ENCODE peak calls at places on chromosomes 3 and 15, in seven cellular contexts. U, H, R, O, N, T and Z are unnamed samples.

GRCh38 chr3:38314767-38315487 is 31.7 kb upstream of the XYLB start:
- DNase-seq in U (no peak), H (no peak), R (no peak), O (no peak), N (peak; percentile 8), T (no peak), Z (peak; percentile 8)

GRCh38 chr15:32867313-32867626 is 149.5 kb downstream of the GREM1 start:
- DNase-seq in U (no peak), H (peak; percentile 77), R (peak; percentile 78), O (no peak), N (no peak), T (peak; percentile 96), Z (peak; percentile 90)

GRCh38 chr15:93771429-93772020 is 459.8 kb upstream of the MCTP2 start:
- DNase-seq in U (no peak), H (no peak), R (no peak), O (no peak), N (no peak), T (no peak), Z (no peak)

GRCh38 chr15:57522148-57522547 is 69.6 kb upstream of the MYZAP start:
- DNase-seq in U (no peak), H (no peak), R (no peak), O (no peak), N (no peak), T (no peak), Z (no peak)

GRCh38 chr3:44906997-44907396 is 32.6 kb downstream of the TGM4 start:
- DNase-seq in U (no peak), H (no peak), R (no peak), O (no peak), N (no peak), T (peak; percentile 25), Z (peak; percentile 36)

GRCh38 chr3:101381809-101382208 is 61.4 kb upstream of the IMPG2 start:
- DNase-seq in U (no peak), H (peak; percentile 62), R (no peak), O (no peak), N (peak; percentile 76), T (peak; percentile 58), Z (peak; percentile 73)

GRCh38 chr15:26772588-26773484 is at the start of gene GABRB3:
- DNase-seq in U (peak; percentile 27), H (no peak), R (peak; percentile 47), O (peak; percentile 40), N (peak; percentile 88), T (no peak), Z (peak; percentile 1)

GRCh38 chr3:126084667-126085180 is 800 bp upstream of the SLC41A3 start:
- DNase-seq in U (no peak), H (no peak), R (no peak), O (no peak), N (no peak), T (no peak), Z (no peak)

GRCh38 chr3:119794971-119795612 is 13.2 kb downstream of the NR1I2 start:
- DNase-seq in U (no peak), H (peak; percentile 22), R (peak; percentile 76), O (no peak), N (peak; percentile 73), T (no peak), Z (peak; percentile 16)

GRCh38 chr3:162770556-162770955 is 1273.9 kb downstream of the OTOL1 start:
- DNase-seq in U (no peak), H (peak; percentile 43), R (no peak), O (no peak), N (no peak), T (peak; percentile 19), Z (peak; percentile 5)
- H3K4me3 ChIP-seq in U (no peak overlapping the region), H (no peak overlapping the region), R (no peak overlapping the region), O (no peak overlapping the region), N (no peak overlapping the region), T (no peak overlapping the region), Z (no peak overlapping the region)

GRCh38 chr3:167814441-167814951 is 79.0 kb downstream of the SERPINI1 start:
- DNase-seq in U (no peak), H (peak; percentile 96), R (no peak), O (no peak), N (no peak), T (peak; percentile 11), Z (peak; percentile 17)
- TF ChIP-seq CTCF in U (peak; percentile 6), H (no peak), R (no peak), O (no peak), N (no peak), T (no peak), Z (no peak)

GRCh38 chr3:42601898-42602581 is 1.6 kb downstream of the NKTR start:
- DNase-seq in U (no peak), H (no peak), R (no peak), O (no peak), N (peak; percentile 60), T (peak; percentile 22), Z (peak; percentile 36)
- H3K4me3 ChIP-seq in U (peak overlapping the region; percentile 81), H (peak overlapping the region; percentile 85), R (peak overlapping the region; percentile 60), O (no peak overlapping the region), N (peak overlapping the region; percentile 75), T (peak overlapping the region; percentile 64), Z (peak overlapping the region; percentile 88)

GRCh38 chr3:66372681-66373350 is 128.0 kb downstream of the LRIG1 start:
- DNase-seq in U (no peak), H (peak; percentile 28), R (no peak), O (no peak), N (peak; percentile 89), T (peak; percentile 20), Z (peak; percentile 32)
- TF ChIP-seq CTCF in U (peak; percentile 31), H (peak; percentile 33), R (no peak), O (no peak), N (peak; percentile 70), T (peak; percentile 38), Z (peak; percentile 43)

GRCh38 chr3:155646128-155646527 is 98.7 kb downstream of the PLCH1 start:
- DNase-seq in U (no peak), H (no peak), R (no peak), O (no peak), N (no peak), T (no peak), Z (no peak)
- H3K4me3 ChIP-seq in U (no peak overlapping the region), H (no peak overlapping the region), R (no peak overlapping the region), O (no peak overlapping the region), N (no peak overlapping the region), T (no peak overlapping the region), Z (no peak overlapping the region)

GRCh38 chr3:183087184-183087583 is 12.1 kb downstream of the MCCC1 start:
- DNase-seq in U (no peak), H (no peak), R (no peak), O (no peak), N (no peak), T (no peak), Z (no peak)

GRCh38 chr3:183080628-183081027 is 18.7 kb downstream of the MCCC1 start:
- DNase-seq in U (no peak), H (no peak), R (no peak), O (no peak), N (no peak), T (no peak), Z (no peak)

GRCh38 chr3:183082355-183082915 is 16.9 kb downstream of the MCCC1 start:
- DNase-seq in U (no peak), H (no peak), R (no peak), O (peak; percentile 34), N (no peak), T (no peak), Z (no peak)

GRCh38 chr3:183081459-183082183 is 17.7 kb downstream of the MCCC1 start:
- DNase-seq in U (no peak), H (no peak), R (no peak), O (no peak), N (no peak), T (no peak), Z (no peak)

DNA sequence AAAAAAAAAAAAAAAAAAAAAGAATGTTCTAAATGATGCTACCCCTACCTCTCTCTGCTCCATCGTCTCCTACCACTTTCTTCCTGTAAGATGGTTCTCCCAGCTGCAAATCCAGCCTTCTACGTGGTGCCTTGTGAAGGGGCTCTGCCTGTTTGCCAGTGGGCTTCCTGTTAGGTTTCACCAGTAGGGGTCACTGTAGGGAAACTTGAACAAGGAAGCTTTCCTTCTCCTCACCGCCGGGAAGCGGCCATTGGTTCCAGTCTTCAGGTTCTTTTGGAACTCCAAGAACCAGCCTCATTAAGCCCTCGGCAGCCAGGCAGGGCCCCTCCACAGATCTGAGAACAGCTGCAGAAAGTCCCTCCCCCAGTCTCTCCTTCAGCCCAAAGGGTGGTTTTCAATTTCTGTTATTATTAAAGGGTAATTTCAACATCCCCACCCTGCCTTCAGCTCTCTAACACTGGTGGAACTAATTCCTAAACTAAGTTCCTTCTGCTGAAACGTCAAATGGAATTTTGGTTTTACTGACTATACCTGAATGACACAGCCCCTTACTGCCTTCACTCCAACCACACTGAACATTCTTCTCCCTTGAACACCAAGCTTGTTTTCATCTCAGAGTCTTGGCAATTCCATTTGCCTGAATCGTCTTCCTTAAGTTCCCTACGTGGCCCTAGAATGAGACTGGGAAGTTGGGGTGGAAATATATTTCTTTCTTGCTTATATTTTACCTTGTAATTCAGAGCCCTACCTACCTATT is 13.5 kb downstream of the MCCC1 start:
- DNase-seq in U (no peak), H (no peak), R (no peak), O (peak; percentile 41), N (peak; percentile 94), T (peak; percentile 72), Z (peak; percentile 40)
- TF ChIP-seq CTCF in U (peak; percentile 9), H (peak; percentile 31), R (peak; percentile 24), O (no peak), N (peak; percentile 74), T (peak; percentile 27), Z (peak; percentile 58)